ENCODE peak calls at places on chromosome 2, in nine cellular contexts. One of them, this sample, is unnamed.

GRCh38 chr2:48420512-48421197 is 109.3 kb upstream of the STON1 start:
- DNase-seq in pancreas: peak
- DNase-seq in IMR-90: peak
- DNase-seq in choroid plexus epithelial cell: peak
- DNase-seq in coronary artery: peak
- DNase-seq in heart left ventricle: peak
- DNase-seq in AG09319: peak
- DNase-seq in nephron progenitor cell: peak
- DNase-seq in hepatocyte: peak
- DNase-seq in this sample: peak

GRCh38 chr2:109143214-109144187 is 14.5 kb downstream of the SH3RF3 start:
- DNase-seq in heart left ventricle: no peak
- DNase-seq in pancreas: no peak
- DNase-seq in coronary artery: no peak
- DNase-seq in hepatocyte: no peak
- DNase-seq in nephron progenitor cell: no peak
- DNase-seq in IMR-90: peak
- DNase-seq in choroid plexus epithelial cell: no peak
- DNase-seq in AG09319: no peak
- DNase-seq in this sample: no peak

GRCh38 chr2:69831354-69831905 is 2.0 kb downstream of the GMCL1 start:
- DNase-seq in AG09319: no peak
- DNase-seq in heart left ventricle: no peak
- DNase-seq in hepatocyte: no peak
- DNase-seq in nephron progenitor cell: no peak
- DNase-seq in choroid plexus epithelial cell: peak
- DNase-seq in coronary artery: no peak
- DNase-seq in IMR-90: no peak
- DNase-seq in pancreas: no peak
- DNase-seq in this sample: no peak

GRCh38 chr2:234136461-234136860 is 86.0 kb downstream of the SPP2 start:
- DNase-seq in pancreas: no peak
- DNase-seq in choroid plexus epithelial cell: no peak
- DNase-seq in hepatocyte: peak
- DNase-seq in heart left ventricle: no peak
- DNase-seq in nephron progenitor cell: peak
- DNase-seq in coronary artery: no peak
- DNase-seq in AG09319: no peak
- DNase-seq in IMR-90: no peak
- DNase-seq in this sample: no peak

GRCh38 chr2:215797676-215798075 is 215.7 kb downstream of the MREG start:
- DNase-seq in nephron progenitor cell: no peak
- DNase-seq in coronary artery: no peak
- DNase-seq in IMR-90: no peak
- DNase-seq in choroid plexus epithelial cell: peak
- DNase-seq in heart left ventricle: no peak
- DNase-seq in hepatocyte: no peak
- DNase-seq in AG09319: no peak
- DNase-seq in pancreas: no peak
- DNase-seq in this sample: no peak

GRCh38 chr2:188884552-188884951 is 89.6 kb upstream of the COL3A1 start:
- DNase-seq in AG09319: no peak
- DNase-seq in heart left ventricle: no peak
- DNase-seq in choroid plexus epithelial cell: peak
- DNase-seq in pancreas: no peak
- DNase-seq in IMR-90: peak
- DNase-seq in nephron progenitor cell: no peak
- DNase-seq in coronary artery: no peak
- DNase-seq in hepatocyte: no peak
- DNase-seq in this sample: no peak

GRCh38 chr2:97726311-97727064 is 13.1 kb downstream of the ZAP70 start:
- DNase-seq in pancreas: no peak
- DNase-seq in choroid plexus epithelial cell: no peak
- DNase-seq in IMR-90: peak
- DNase-seq in coronary artery: no peak
- DNase-seq in heart left ventricle: peak
- DNase-seq in AG09319: no peak
- DNase-seq in hepatocyte: no peak
- DNase-seq in nephron progenitor cell: no peak
- DNase-seq in this sample: no peak

GRCh38 chr2:38547791-38548190 is 54.9 kb downstream of the HNRNPLL start:
- DNase-seq in heart left ventricle: no peak
- DNase-seq in hepatocyte: no peak
- DNase-seq in coronary artery: no peak
- DNase-seq in pancreas: no peak
- DNase-seq in IMR-90: no peak
- DNase-seq in nephron progenitor cell: no peak
- DNase-seq in AG09319: no peak
- DNase-seq in choroid plexus epithelial cell: no peak
- DNase-seq in this sample: no peak

GRCh38 chr2:200026312-200026711 is 70.9 kb downstream of the MAIP1 start:
- DNase-seq in coronary artery: no peak
- DNase-seq in IMR-90: no peak
- DNase-seq in nephron progenitor cell: no peak
- DNase-seq in hepatocyte: no peak
- DNase-seq in pancreas: no peak
- DNase-seq in AG09319: peak
- DNase-seq in choroid plexus epithelial cell: no peak
- DNase-seq in heart left ventricle: peak
- DNase-seq in this sample: no peak

GRCh38 chr2:37585295-37585908 is 86.0 kb downstream of the CDC42EP3 start:
- DNase-seq in AG09319: no peak
- DNase-seq in pancreas: peak
- DNase-seq in choroid plexus epithelial cell: peak
- DNase-seq in coronary artery: no peak
- DNase-seq in hepatocyte: peak
- DNase-seq in IMR-90: peak
- DNase-seq in nephron progenitor cell: no peak
- DNase-seq in heart left ventricle: no peak
- DNase-seq in this sample: no peak

GRCh38 chr2:237181844-237182243 is 96.2 kb downstream of the COPS8 start:
- DNase-seq in nephron progenitor cell: no peak
- DNase-seq in AG09319: peak
- DNase-seq in hepatocyte: peak
- DNase-seq in choroid plexus epithelial cell: peak
- DNase-seq in IMR-90: peak
- DNase-seq in coronary artery: no peak
- DNase-seq in pancreas: no peak
- DNase-seq in heart left ventricle: no peak
- DNase-seq in this sample: no peak

GRCh38 chr2:168466834-168467565 is 10.9 kb downstream of the CERS6 start:
- DNase-seq in choroid plexus epithelial cell: no peak
- DNase-seq in coronary artery: no peak
- DNase-seq in IMR-90: no peak
- DNase-seq in AG09319: no peak
- DNase-seq in hepatocyte: no peak
- DNase-seq in pancreas: no peak
- DNase-seq in nephron progenitor cell: no peak
- DNase-seq in heart left ventricle: no peak
- DNase-seq in this sample: no peak

GRCh38 chr2:138502253-138503086 is 900 bp downstream of the SPOPL start:
- DNase-seq in nephron progenitor cell: no peak
- DNase-seq in AG09319: no peak
- DNase-seq in IMR-90: no peak
- DNase-seq in choroid plexus epithelial cell: peak
- DNase-seq in coronary artery: no peak
- DNase-seq in hepatocyte: peak
- DNase-seq in heart left ventricle: no peak
- DNase-seq in pancreas: no peak
- DNase-seq in this sample: no peak

GRCh38 chr2:112254466-112255240 is at the start of gene ZC3H8:
- DNase-seq in heart left ventricle: peak
- DNase-seq in nephron progenitor cell: peak
- DNase-seq in choroid plexus epithelial cell: peak
- DNase-seq in AG09319: peak
- DNase-seq in coronary artery: peak
- DNase-seq in IMR-90: peak
- DNase-seq in hepatocyte: peak
- DNase-seq in pancreas: peak
- DNase-seq in this sample: peak
- TF ChIP-seq CTCF in heart left ventricle: no peak
- TF ChIP-seq CTCF in nephron progenitor cell: no peak
- TF ChIP-seq CTCF in choroid plexus epithelial cell: no peak
- TF ChIP-seq CTCF in AG09319: no peak
- TF ChIP-seq CTCF in coronary artery: no peak
- TF ChIP-seq CTCF in IMR-90: no peak
- TF ChIP-seq CTCF in hepatocyte: no peak
- TF ChIP-seq CTCF in pancreas: no peak
- TF ChIP-seq CTCF in this sample: no peak

GRCh38 chr2:31066594-31066993 is 71.6 kb downstream of the GALNT14 start:
- DNase-seq in heart left ventricle: no peak
- DNase-seq in choroid plexus epithelial cell: no peak
- DNase-seq in hepatocyte: no peak
- DNase-seq in AG09319: no peak
- DNase-seq in IMR-90: no peak
- DNase-seq in coronary artery: no peak
- DNase-seq in nephron progenitor cell: no peak
- DNase-seq in pancreas: no peak
- DNase-seq in this sample: no peak

GRCh38 chr2:31069926-31070325 is 68.3 kb downstream of the GALNT14 start:
- DNase-seq in nephron progenitor cell: no peak
- DNase-seq in heart left ventricle: no peak
- DNase-seq in choroid plexus epithelial cell: no peak
- DNase-seq in coronary artery: no peak
- DNase-seq in pancreas: no peak
- DNase-seq in hepatocyte: no peak
- DNase-seq in AG09319: no peak
- DNase-seq in IMR-90: no peak
- DNase-seq in this sample: no peak

GRCh38 chr2:31070339-31070738 is 67.9 kb downstream of the GALNT14 start:
- DNase-seq in choroid plexus epithelial cell: no peak
- DNase-seq in IMR-90: no peak
- DNase-seq in heart left ventricle: no peak
- DNase-seq in hepatocyte: no peak
- DNase-seq in AG09319: no peak
- DNase-seq in pancreas: no peak
- DNase-seq in nephron progenitor cell: no peak
- DNase-seq in coronary artery: no peak
- DNase-seq in this sample: no peak

GRCh38 chr2:31065356-31065755 is 72.9 kb downstream of the GALNT14 start:
- DNase-seq in coronary artery: no peak
- DNase-seq in IMR-90: no peak
- DNase-seq in pancreas: no peak
- DNase-seq in AG09319: no peak
- DNase-seq in heart left ventricle: no peak
- DNase-seq in nephron progenitor cell: no peak
- DNase-seq in hepatocyte: no peak
- DNase-seq in choroid plexus epithelial cell: no peak
- DNase-seq in this sample: no peak

DNA sequence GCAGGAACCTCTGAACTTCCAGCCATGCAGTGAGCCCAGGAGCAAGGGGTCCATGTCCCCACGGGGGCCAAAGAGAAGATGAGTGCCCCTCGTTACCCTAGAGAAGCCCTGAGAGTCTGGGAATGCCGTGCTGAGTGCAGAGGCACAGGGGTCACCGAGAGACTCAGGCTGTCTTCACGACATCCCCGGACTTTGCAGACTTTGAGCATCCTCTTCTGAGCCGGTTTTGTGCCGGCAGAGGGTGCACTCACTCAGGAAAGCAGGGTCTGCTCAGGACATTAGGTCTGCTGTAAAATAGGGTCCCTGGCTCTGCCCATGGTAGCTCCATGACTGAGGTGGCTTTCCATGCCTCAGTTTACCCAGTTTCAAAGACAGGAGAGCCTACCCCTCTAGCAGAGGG is 71.0 kb downstream of the GALNT14 start:
- DNase-seq in coronary artery: no peak
- DNase-seq in pancreas: no peak
- DNase-seq in AG09319: no peak
- DNase-seq in hepatocyte: no peak
- DNase-seq in heart left ventricle: no peak
- DNase-seq in choroid plexus epithelial cell: peak
- DNase-seq in IMR-90: no peak
- DNase-seq in nephron progenitor cell: no peak
- DNase-seq in this sample: no peak
- TF ChIP-seq CTCF in coronary artery: no peak
- TF ChIP-seq CTCF in pancreas: no peak
- TF ChIP-seq CTCF in AG09319: no peak
- TF ChIP-seq CTCF in hepatocyte: no peak
- TF ChIP-seq CTCF in heart left ventricle: no peak
- TF ChIP-seq CTCF in choroid plexus epithelial cell: peak
- TF ChIP-seq CTCF in IMR-90: peak
- TF ChIP-seq CTCF in nephron progenitor cell: no peak
- TF ChIP-seq CTCF in this sample: no peak

DNA sequence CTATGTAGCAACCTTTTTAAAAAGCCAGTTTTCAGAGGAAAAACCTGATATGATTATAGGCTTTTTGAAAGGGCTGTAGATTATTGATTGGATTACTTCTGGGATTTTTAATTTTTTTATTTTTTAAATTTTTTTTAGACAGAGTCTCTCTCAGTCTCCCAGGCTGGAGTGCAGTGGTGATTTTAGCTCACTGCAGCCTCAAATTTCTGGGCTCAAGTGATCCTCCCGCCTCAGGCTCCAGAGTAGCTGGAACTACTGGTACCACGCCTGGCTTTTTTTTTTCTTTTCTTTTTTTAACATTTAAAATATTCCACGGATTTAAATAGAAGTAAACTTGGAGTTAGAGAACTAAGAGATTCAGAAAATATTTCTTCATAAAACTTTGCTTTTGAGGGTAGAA is 1.2 kb downstream of the MRPL19 start:
- DNase-seq in heart left ventricle: no peak
- DNase-seq in coronary artery: no peak
- DNase-seq in hepatocyte: no peak
- DNase-seq in IMR-90: no peak
- DNase-seq in choroid plexus epithelial cell: peak
- DNase-seq in AG09319: no peak
- DNase-seq in nephron progenitor cell: no peak
- DNase-seq in pancreas: no peak
- DNase-seq in this sample: no peak
- TF ChIP-seq CTCF in heart left ventricle: no peak
- TF ChIP-seq CTCF in coronary artery: no peak
- TF ChIP-seq CTCF in hepatocyte: no peak
- TF ChIP-seq CTCF in IMR-90: no peak
- TF ChIP-seq CTCF in choroid plexus epithelial cell: no peak
- TF ChIP-seq CTCF in AG09319: no peak
- TF ChIP-seq CTCF in nephron progenitor cell: no peak
- TF ChIP-seq CTCF in pancreas: no peak
- TF ChIP-seq CTCF in this sample: peak

DNA sequence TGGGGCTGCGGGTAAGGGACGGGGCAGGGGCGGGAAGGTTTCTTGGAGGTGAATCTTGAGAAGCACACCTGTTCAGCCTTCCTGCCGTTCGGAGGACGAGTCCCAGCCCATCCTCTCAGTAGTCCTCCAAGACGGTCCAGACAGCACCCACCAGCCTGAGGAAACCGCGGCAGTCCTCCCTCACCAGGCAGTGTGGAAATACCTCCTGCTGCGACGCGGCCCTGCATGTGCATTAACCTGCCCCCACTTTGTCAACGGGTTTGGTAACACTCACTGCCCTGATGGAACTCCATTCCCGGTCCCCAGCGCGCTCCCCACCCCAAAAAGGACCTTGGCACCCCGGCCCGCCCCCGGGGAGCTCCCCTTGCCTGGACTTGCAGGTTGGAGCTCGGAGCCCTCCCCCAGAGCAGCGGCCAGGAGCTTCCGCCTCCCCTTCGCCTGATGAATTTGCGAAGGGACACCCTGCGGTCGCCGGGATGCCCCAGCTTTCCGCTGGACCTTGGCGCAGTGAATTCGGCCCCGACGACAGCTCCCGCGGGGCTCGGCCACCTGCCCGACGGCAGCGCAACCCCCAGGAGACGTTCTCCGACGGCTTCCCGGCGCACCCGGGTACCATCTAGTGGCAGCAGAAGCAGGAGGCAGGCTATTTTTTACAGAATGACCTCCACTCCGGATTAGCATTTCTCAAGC is 31.5 kb downstream of the ACVR1C start:
- DNase-seq in IMR-90: peak
- DNase-seq in AG09319: no peak
- DNase-seq in choroid plexus epithelial cell: peak
- DNase-seq in heart left ventricle: peak
- DNase-seq in pancreas: peak
- DNase-seq in hepatocyte: peak
- DNase-seq in coronary artery: no peak
- DNase-seq in nephron progenitor cell: peak
- DNase-seq in this sample: no peak
- TF ChIP-seq CTCF in IMR-90: peak
- TF ChIP-seq CTCF in AG09319: peak
- TF ChIP-seq CTCF in choroid plexus epithelial cell: peak
- TF ChIP-seq CTCF in heart left ventricle: peak
- TF ChIP-seq CTCF in pancreas: peak
- TF ChIP-seq CTCF in hepatocyte: peak
- TF ChIP-seq CTCF in coronary artery: no peak
- TF ChIP-seq CTCF in nephron progenitor cell: peak
- TF ChIP-seq CTCF in this sample: peak

This sample was measured in type B pancreatic cell.